ENCODE peak calls at places on chromosomes 2 and 18, in eight cellular contexts. W is cardiac muscle cell, T is right lobe of liver, U is psoas muscle, B is aorta, K is HCT116, G is kidney epithelial cell, I is OCI-LY7. Q is an unnamed sample. For H3K36me3, the result is how much of the 10 kb centered on the place peaks cover.

GRCh38 chr2:218322756-218323525 is 30.6 kb upstream of the TMBIM1 start:
- DNase-seq in W (peak), T (peak), U (peak), B (peak), K (peak), G (peak), I (peak), Q (peak)

GRCh38 chr2:228135300-228135699 is 46.2 kb downstream of the SPHKAP start:
- DNase-seq in W (no peak), T (no peak), U (no peak), B (no peak), K (no peak), G (no peak), I (no peak), Q (no peak)

GRCh38 chr18:12886498-12887126 is 2.6 kb upstream of the PTPN2 start:
- DNase-seq in W (no peak), T (no peak), U (no peak), B (no peak), K (no peak), G (no peak), I (peak), Q (no peak)

GRCh38 chr2:151827564-151828142 is 568 bp downstream of the ARL5A start:
- DNase-seq in W (peak), T (peak), U (no peak), B (no peak), K (no peak), G (no peak), I (peak), Q (peak)

GRCh38 chr2:192236136-192236535 is 41.4 kb upstream of the TMEFF2 start:
- DNase-seq in W (peak), T (no peak), U (no peak), B (no peak), K (no peak), G (no peak), I (no peak), Q (no peak)

GRCh38 chr18:23106575-23106974 is 28.7 kb upstream of the CABLES1 start:
- DNase-seq in W (peak), T (no peak), U (no peak), B (peak), K (peak), G (peak), I (no peak), Q (no peak)

GRCh38 chr2:55056024-55056521 is 5.8 kb upstream of the RTN4 start:
- DNase-seq in W (peak), T (no peak), U (no peak), B (no peak), K (peak), G (no peak), I (no peak), Q (no peak)

GRCh38 chr2:30826481-30826880 is 19.2 kb upstream of the CAPN13 start:
- DNase-seq in W (no peak), T (peak), U (no peak), B (no peak), K (no peak), G (no peak), I (no peak), Q (no peak)

GRCh38 chr18:8045160-8045885 is 478.2 kb downstream of the PTPRM start:
- DNase-seq in W (peak), T (no peak), U (no peak), B (no peak), K (no peak), G (no peak), I (no peak), Q (no peak)

GRCh38 chr18:30486856-30487255 is 555.7 kb downstream of the DSC3 start:
- DNase-seq in W (peak), T (no peak), U (no peak), B (no peak), K (no peak), G (no peak), I (no peak), Q (no peak)

GRCh38 chr2:159605441-159606178 is 10.7 kb downstream of the BAZ2B start:
- DNase-seq in W (peak), T (no peak), U (no peak), B (no peak), K (no peak), G (no peak), I (no peak), Q (no peak)

GRCh38 chr2:206218792-206219509 is 55.5 kb upstream of the ZDBF2 start:
- DNase-seq in W (peak), T (no peak), U (no peak), B (no peak), K (no peak), G (no peak), I (no peak), Q (no peak)

GRCh38 chr2:132449868-132450267 is 33.3 kb downstream of the GPR39 start:
- DNase-seq in W (no peak), T (no peak), U (no peak), B (no peak), K (no peak), G (no peak), I (no peak), Q (no peak)

GRCh38 chr2:179661986-179662385 is 199.4 kb downstream of the ZNF385B start:
- DNase-seq in W (no peak), T (no peak), U (no peak), B (no peak), K (no peak), G (no peak), I (no peak), Q (no peak)

GRCh38 chr2:238925281-238925680 is 77.4 kb downstream of the TWIST2 start:
- DNase-seq in W (no peak), T (no peak), U (no peak), B (peak), K (no peak), G (no peak), I (no peak), Q (no peak)

GRCh38 chr2:86372641-86373502 is 35.4 kb upstream of the REEP1 start:
- DNase-seq in W (peak), T (peak), U (no peak), B (no peak), K (peak), G (no peak), I (peak), Q (no peak)

GRCh38 chr2:233013650-233014049 is 594 bp upstream of the NGEF start:
- DNase-seq in W (no peak), T (no peak), U (no peak), B (no peak), K (no peak), G (no peak), I (no peak), Q (no peak)

GRCh38 chr2:148022351-148022750 is 1.5 kb downstream of the MBD5 start:
- DNase-seq in W (no peak), T (no peak), U (no peak), B (no peak), K (no peak), G (no peak), I (no peak), Q (no peak)

GRCh38 chr18:924987-925386 is 20.3 kb downstream of the ADCYAP1 start:
- DNase-seq in W (no peak), T (no peak), U (no peak), B (no peak), K (no peak), G (no peak), I (no peak), Q (no peak)

GRCh38 chr18:61394983-61395382 is 61.8 kb downstream of the CDH20 start:
- DNase-seq in W (peak), T (no peak), U (no peak), B (no peak), K (no peak), G (no peak), I (no peak), Q (no peak)

DNA sequence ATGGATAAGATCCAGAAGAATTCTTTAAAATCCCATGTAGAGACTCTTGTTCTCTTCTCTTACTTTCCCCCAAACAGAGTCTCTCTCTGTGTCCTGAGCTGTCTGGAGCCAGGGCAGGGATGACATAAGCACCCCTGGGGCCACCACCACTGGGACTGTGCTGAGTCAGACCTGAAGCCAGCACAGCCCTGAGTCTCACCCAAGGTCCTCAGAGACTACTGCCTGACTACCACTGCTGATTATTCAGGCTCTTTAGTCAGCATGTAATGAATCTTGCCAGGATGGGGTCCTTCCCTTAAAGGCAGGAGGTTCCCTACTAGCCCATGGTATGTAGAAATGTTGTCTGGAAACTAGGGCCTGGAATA is 34.9 kb upstream of the DYNC1I2 start:
- DNase-seq in W (no peak), T (no peak), U (no peak), B (no peak), K (no peak), G (no peak), I (no peak), Q (no peak)
- H3K36me3 ChIP-seq in W (under half), T (under half), U (under half), B (under half), K (under half), G (under half), I (under half), Q (under half)

DNA sequence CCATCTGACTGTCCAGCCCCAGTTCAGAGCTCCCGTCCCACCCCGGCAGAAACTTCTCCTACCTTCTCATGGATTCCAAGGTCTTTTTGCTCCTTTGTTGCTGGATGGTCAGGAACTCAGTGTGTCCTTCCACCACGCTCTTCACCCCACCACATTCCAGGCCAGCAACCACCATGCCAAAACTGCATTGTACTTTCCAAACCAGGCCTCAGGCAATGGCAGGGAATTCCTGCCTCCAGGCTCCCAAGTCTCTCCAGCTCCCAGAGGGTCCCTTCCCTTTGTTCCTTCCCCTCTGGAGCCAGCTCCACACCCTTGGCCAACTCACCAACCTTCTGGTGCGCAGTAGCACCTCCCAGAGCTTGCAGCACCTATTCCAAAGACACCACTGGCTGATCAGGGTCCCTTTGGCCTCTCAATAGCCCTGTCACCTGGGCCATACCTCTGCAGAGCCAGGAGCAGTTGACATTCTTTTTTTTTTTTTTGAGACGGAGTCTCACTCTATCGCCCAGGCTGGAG is 8.1 kb downstream of the CHMP1B start:
- DNase-seq in W (no peak), T (no peak), U (no peak), B (no peak), K (no peak), G (no peak), I (no peak), Q (no peak)
- H3K4me3 ChIP-seq in W (no peak), T (no peak), U (peak), B (no peak), K (no peak), G (no peak), I (no peak), Q (no peak)

GRCh38 chr2:45981388-45981930 is 315.7 kb upstream of the EPAS1 start:
- DNase-seq in W (no peak), T (no peak), U (no peak), B (no peak), K (no peak), G (no peak), I (no peak), Q (no peak)
- H3K36me3 ChIP-seq in W (under half), T (under half), U (under half), B (under half), K (under half), G (under half), I (under half), Q (under half)

DNA sequence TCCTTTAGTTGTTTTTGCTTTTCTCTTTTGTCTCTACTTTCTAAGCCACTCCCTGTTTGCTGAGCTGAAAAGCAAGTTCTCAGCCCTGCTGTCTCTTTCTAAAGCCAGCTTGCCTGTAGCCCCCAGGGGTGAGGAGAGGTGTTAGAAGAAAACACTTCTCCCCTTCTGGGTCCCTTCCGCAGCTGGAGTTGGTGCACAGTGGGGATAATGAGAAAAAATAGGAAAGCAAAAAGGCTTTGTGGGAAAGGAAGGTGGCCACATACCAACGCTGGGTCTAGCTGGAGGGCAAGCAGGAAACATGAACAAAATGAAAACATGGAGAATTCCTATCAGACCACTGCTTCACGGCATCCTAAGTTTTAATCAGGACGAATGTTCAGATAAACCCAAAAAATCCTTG is 15.5 kb upstream of the SLC20A1 start:
- DNase-seq in W (no peak), T (peak), U (no peak), B (no peak), K (no peak), G (no peak), I (no peak), Q (no peak)
- H3K4me3 ChIP-seq in W (no peak), T (no peak), U (no peak), B (no peak), K (no peak), G (no peak), I (no peak), Q (no peak)

GRCh38 chr18:9534844-9535243 is 59.5 kb downstream of the RALBP1 start:
- DNase-seq in W (no peak), T (no peak), U (no peak), B (no peak), K (no peak), G (no peak), I (no peak), Q (no peak)
- H3K36me3 ChIP-seq in W (under half), T (under half), U (under half), B (under half), K (under half), G (under half), I (half or more), Q (under half)

DNA sequence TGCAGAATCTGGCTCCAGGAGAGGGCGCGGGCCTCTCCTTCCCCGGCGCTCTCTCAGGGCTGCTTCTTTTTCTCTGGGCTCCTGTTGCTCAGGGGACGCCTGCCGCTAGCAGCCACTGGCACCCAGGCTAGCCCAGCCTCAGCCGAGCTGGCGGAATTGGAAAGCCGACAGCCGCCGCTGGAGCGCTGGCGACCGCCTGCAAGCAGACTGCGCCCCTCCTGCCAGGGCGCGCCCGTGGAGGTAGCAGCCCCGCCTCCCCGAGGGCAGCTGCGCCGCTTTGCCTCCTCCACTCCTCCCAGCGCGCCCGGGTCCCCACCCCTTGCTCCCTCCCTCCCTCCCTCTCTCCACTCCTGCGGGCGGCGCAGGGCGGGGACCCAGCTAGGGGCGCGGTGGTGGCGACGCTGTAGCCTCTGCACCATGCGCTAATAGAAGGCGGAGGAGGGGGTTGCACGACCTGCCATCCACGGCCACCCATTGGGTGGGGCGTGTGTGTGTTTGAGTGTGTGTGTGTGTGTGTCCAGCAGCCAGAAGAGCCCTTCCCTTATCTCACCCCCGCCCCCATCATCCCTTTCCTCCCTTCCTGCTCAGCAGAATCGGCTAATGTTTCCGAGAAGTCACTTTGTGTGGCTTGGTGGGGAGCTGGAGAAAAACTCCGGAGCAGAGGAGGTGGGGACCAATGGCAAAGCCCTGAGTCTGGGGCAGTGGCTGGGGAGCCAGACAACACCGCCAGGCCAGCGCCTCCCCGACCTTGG is at the start of gene SCN9A:
- DNase-seq in W (peak), T (peak), U (peak), B (peak), K (no peak), G (no peak), I (no peak), Q (peak)
- H3K4me3 ChIP-seq in W (peak), T (peak), U (peak), B (peak), K (peak), G (peak), I (no peak), Q (peak)